ENCODE peak calls at places on chromosome 11, in eight cellular contexts. U is H1, O is lower leg skin, V is ovary, K is esophagus squamous epithelium, R is HepG2, Q is IMR-90, P is body of pancreas. I is an unnamed sample.

GRCh38 chr11:102081313-102081712 is 28.9 kb upstream of the YAP1 start:
- DNase-seq in R (no peak), O (no peak), U (no peak), Q (no peak), P (no peak), V (no peak), K (no peak), I (no peak)

GRCh38 chr11:19953342-19953741 is 206.9 kb downstream of the DBX1 start:
- DNase-seq in R (peak; percentile 30), O (no peak), K (no peak), P (no peak), V (no peak), U (peak; percentile 61), Q (peak; percentile 81), I (no peak)

GRCh38 chr11:35433588-35433987 is 14.2 kb upstream of the SLC1A2 start:
- DNase-seq in R (no peak), O (no peak), Q (no peak), P (no peak), U (no peak), V (no peak), K (no peak), I (no peak)

GRCh38 chr11:117010808-117011540 is 87.3 kb downstream of the SIK3 start:
- DNase-seq in R (no peak), Q (peak; percentile 92), O (no peak), P (no peak), U (no peak), V (no peak), K (no peak), I (peak; percentile 86)

GRCh38 chr11:117239295-117239694 is 6.8 kb downstream of the RNF214 start:
- DNase-seq in V (no peak), R (no peak), U (no peak), O (no peak), K (no peak), P (no peak), Q (peak; percentile 96), I (peak; percentile 17)

GRCh38 chr11:108302121-108302785 is 79.4 kb downstream of the ATM start:
- DNase-seq in U (no peak), R (no peak), Q (peak; percentile 52), O (no peak), P (no peak), V (no peak), K (no peak), I (no peak)

GRCh38 chr11:17171916-17172315 is 35.9 kb downstream of the PIK3C2A start:
- DNase-seq in R (no peak), P (no peak), O (no peak), V (no peak), Q (peak; percentile 11), K (no peak), U (no peak), I (no peak)

GRCh38 chr11:131759140-131759539 is 388.7 kb downstream of the NTM start:
- DNase-seq in O (no peak), K (no peak), Q (no peak), V (no peak), R (no peak), P (no peak), U (no peak), I (no peak)

GRCh38 chr11:101563166-101563565 is 20.6 kb downstream of the TRPC6 start:
- DNase-seq in V (no peak), K (no peak), R (no peak), U (no peak), P (no peak), O (no peak), Q (no peak), I (no peak)

GRCh38 chr11:24760681-24761080 is 263.8 kb downstream of the LUZP2 start:
- DNase-seq in P (no peak), O (no peak), R (no peak), U (no peak), V (no peak), Q (peak; percentile 30), K (no peak), I (peak; percentile 6)

GRCh38 chr11:129973068-129973467 is 29.6 kb downstream of the PRDM10 start:
- DNase-seq in O (no peak), U (no peak), Q (no peak), K (no peak), P (no peak), V (no peak), R (no peak), I (peak; percentile 81)

GRCh38 chr11:120169981-120170698 is 32.2 kb upstream of the TRIM29 start:
- DNase-seq in R (no peak), V (peak; percentile 15), O (no peak), P (no peak), Q (no peak), K (no peak), U (peak; percentile 57), I (no peak)

GRCh38 chr11:36400768-36401455 is 104.8 kb downstream of the PRR5L start:
- DNase-seq in O (no peak), R (no peak), V (no peak), P (no peak), K (no peak), Q (no peak), U (no peak), I (no peak)

GRCh38 chr11:86069408-86070086 is 663 bp upstream of the PICALM start:
- DNase-seq in O (peak; percentile 64), U (no peak), P (peak; percentile 24), K (no peak), R (peak; percentile 76), Q (peak; percentile 97), V (peak; percentile 9), I (peak; percentile 94)

GRCh38 chr11:105524286-105524685 is 85.6 kb upstream of the GRIA4 start:
- DNase-seq in K (no peak), U (no peak), R (no peak), P (no peak), V (no peak), Q (no peak), O (no peak), I (no peak)

GRCh38 chr11:134725939-134726639 is 314.0 kb upstream of the B3GAT1 start:
- DNase-seq in Q (no peak), O (no peak), R (peak; percentile 14), K (no peak), P (peak; percentile 26), V (no peak), U (no peak), I (no peak)

GRCh38 chr11:6927030-6927617 is 898 bp downstream of the ZNF215 start:
- DNase-seq in V (no peak), Q (no peak), R (no peak), U (no peak), K (no peak), O (no peak), P (no peak), I (no peak)

GRCh38 chr11:37199082-37199481 is 601.0 kb upstream of the RAG2 start:
- DNase-seq in U (no peak), R (no peak), O (no peak), K (no peak), V (no peak), P (no peak), Q (no peak), I (no peak)

GRCh38 chr11:58927393-58928081 is 11.8 kb upstream of the GLYATL1 start:
- DNase-seq in V (no peak), U (peak; percentile 84), R (peak; percentile 24), P (peak; percentile 67), O (no peak), K (no peak), Q (peak; percentile 29), I (no peak)

GRCh38 chr11:120115272-120116000 is 22.5 kb downstream of the TRIM29 start:
- DNase-seq in O (peak; percentile 18), Q (no peak), V (no peak), K (no peak), R (no peak), P (no peak), U (peak; percentile 58), I (no peak)

GRCh38 chr11:116177521-116178220 is 595.1 kb downstream of the BUD13 start:
- DNase-seq in P (no peak), O (no peak), Q (no peak), U (peak; percentile 43), K (no peak), V (no peak), R (no peak), I (no peak)

GRCh38 chr11:68011046-68011943 is 1.2 kb downstream of the ALDH3B1 start:
- DNase-seq in V (no peak), R (no peak), O (no peak), K (no peak), P (no peak), U (no peak), Q (no peak), I (peak; percentile 59)
- H3K4me3 ChIP-seq in V (no peak overlapping the region), R (no peak overlapping the region), O (no peak overlapping the region), K (no peak overlapping the region), P (no peak overlapping the region), U (no peak overlapping the region), Q (peak overlapping the region; percentile 42), I (peak overlapping the region; percentile 80)

GRCh38 chr11:64241430-64242153 is 697 bp downstream of the FKBP2 start:
- DNase-seq in Q (peak; percentile 99), K (peak; percentile 96), O (peak; percentile 99), U (peak; percentile 100), P (peak; percentile 100), R (peak; percentile 95), V (peak; percentile 100), I (peak; percentile 99)
- TF ChIP-seq POLR2A in Q (peak; percentile 2), K (no peak), O (no peak), U (no peak), P (peak; percentile 35), R (peak; percentile 44), V (peak; percentile 51), I (peak; percentile 79)

GRCh38 chr11:2892215-2893020 is 6.8 kb upstream of the CDKN1C start:
- DNase-seq in K (no peak), R (no peak), Q (peak; percentile 50), O (no peak), V (peak; percentile 76), U (peak; percentile 91), P (no peak), I (peak; percentile 86)

GRCh38 chr11:2891901-2892214 is 6.3 kb upstream of the CDKN1C start:
- DNase-seq in P (peak; percentile 89), U (no peak), V (peak; percentile 77), R (peak; percentile 30), O (no peak), K (no peak), Q (peak; percentile 30), I (no peak)

GRCh38 chr11:2889399-2890273 is 4.1 kb upstream of the CDKN1C start:
- DNase-seq in O (no peak), Q (no peak), K (no peak), P (peak; percentile 13), V (peak; percentile 35), R (peak; percentile 32), U (no peak), I (no peak)

GRCh38 chr11:2890466-2891241 is 5.1 kb upstream of the CDKN1C start:
- DNase-seq in Q (peak; percentile 64), P (peak; percentile 94), K (no peak), R (no peak), O (no peak), V (peak; percentile 99), U (peak; percentile 52), I (no peak)

DNA sequence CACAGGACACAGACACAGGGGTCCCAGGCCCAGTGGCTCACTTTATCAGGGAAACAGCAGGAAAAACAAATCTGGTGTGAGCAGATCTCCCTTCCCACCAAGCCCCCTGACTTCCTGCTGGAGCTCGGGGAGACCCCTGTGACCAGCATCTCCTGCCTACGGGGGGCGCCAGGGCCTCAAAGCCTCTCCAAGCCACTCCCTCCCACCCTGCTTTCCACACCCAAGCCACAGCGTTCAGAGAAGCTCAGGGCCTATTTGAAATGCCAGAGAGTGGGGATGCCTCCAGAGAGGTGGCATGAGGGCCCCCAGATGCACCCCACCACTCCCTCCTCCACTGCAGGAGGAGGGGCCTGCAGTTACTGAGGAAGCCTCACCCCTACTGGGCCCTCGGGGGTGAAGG is 5.7 kb upstream of the CDKN1C start:
- DNase-seq in O (no peak), Q (no peak), U (peak; percentile 69), P (no peak), R (no peak), V (peak; percentile 50), K (no peak), I (peak; percentile 48)
- TF ChIP-seq CTCF in O (no peak), Q (peak; percentile 19), U (peak; percentile 51), P (no peak), R (no peak), V (no peak), K (no peak), I (no peak)

GRCh38 chr11:1534171-1534570 is 37.9 kb downstream of the DUSP8 start:
- DNase-seq in O (no peak), K (no peak), U (no peak), V (no peak), P (no peak), Q (no peak), R (no peak), I (no peak)
- H3K4me3 ChIP-seq in O (no peak overlapping the region), K (no peak overlapping the region), U (no peak overlapping the region), V (no peak overlapping the region), P (no peak overlapping the region), Q (no peak overlapping the region), R (no peak overlapping the region), I (no peak overlapping the region)